ENCODE peak calls at places on chromosomes 4 and X, in nine cellular contexts. T is H4; J is HFFc6; X is DND-41; W is activated naive CD4-positive, alpha-beta T cell treated with anti-CD3 and anti-CD28 coated beads for 36 hours; F is M059J; E is SW480; I is cardiac fibroblast; K is activated CD4-positive, alpha-beta T cell treated with anti-CD3 and anti-CD28 coated beads, Interleukin-2, amount 10 ng/mL, durations not matched to agents 7 days and 5 days. B is an unnamed sample.

GRCh38 chrX:11438767-11439166 is 145.6 kb downstream of the AMELX start:
- DNase-seq in T (no peak), J (no peak), X (no peak), W (no peak), F (no peak), E (no peak), I (peak), K (no peak), B (no peak)

GRCh38 chrX:94831364-94831763 is 1157.4 kb downstream of the FAM133A start:
- DNase-seq in T (peak), J (no peak), X (no peak), W (no peak), F (peak), E (peak), I (peak), K (no peak), B (no peak)

GRCh38 chr4:47068986-47069385 is 37.6 kb downstream of the GABRB1 start:
- DNase-seq in T (peak), J (no peak), X (no peak), W (no peak), F (peak), E (no peak), I (peak), K (no peak), B (no peak)

GRCh38 chr4:102344955-102345794 is at the start of gene SLC39A8:
- DNase-seq in T (peak), J (peak), X (peak), W (peak), F (peak), E (peak), I (peak), K (peak), B (peak)

GRCh38 chrX:128897611-128898010 is 625.7 kb downstream of the SMARCA1 start:
- DNase-seq in T (no peak), J (no peak), X (no peak), W (no peak), F (no peak), E (no peak), I (no peak), K (no peak), B (no peak)

GRCh38 chrX:111244238-111244750 is 26.0 kb downstream of the CAPN6 start:
- DNase-seq in T (peak), J (no peak), X (no peak), W (no peak), F (peak), E (peak), I (peak), K (no peak), B (no peak)

GRCh38 chr4:104829761-104830160 is 316.9 kb upstream of the TET2 start:
- DNase-seq in T (no peak), J (no peak), X (no peak), W (no peak), F (no peak), E (no peak), I (no peak), K (no peak), B (no peak)

GRCh38 chr4:15667006-15667405 is 11.8 kb upstream of the FBXL5 start:
- DNase-seq in T (no peak), J (no peak), X (no peak), W (no peak), F (no peak), E (no peak), I (no peak), K (no peak), B (no peak)

GRCh38 chr4:176359590-176359989 is 39.8 kb downstream of the SPCS3 start:
- DNase-seq in T (no peak), J (peak), X (no peak), W (no peak), F (no peak), E (no peak), I (peak), K (no peak), B (no peak)

GRCh38 chr4:30264465-30264864 is 455.7 kb upstream of the PCDH7 start:
- DNase-seq in T (no peak), J (no peak), X (no peak), W (no peak), F (no peak), E (no peak), I (no peak), K (no peak), B (no peak)

GRCh38 chrX:16970977-16971376 is 24.5 kb downstream of the REPS2 start:
- DNase-seq in T (peak), J (no peak), X (no peak), W (no peak), F (peak), E (peak), I (peak), K (no peak), B (no peak)

GRCh38 chrX:107628662-107629532 is 587 bp downstream of the PRPS1 start:
- DNase-seq in T (peak), J (peak), X (peak), W (peak), F (peak), E (peak), I (peak), K (peak), B (peak)

GRCh38 chr4:101103381-101104142 is 243.8 kb downstream of the PPP3CA start:
- DNase-seq in T (no peak), J (no peak), X (peak), W (no peak), F (no peak), E (no peak), I (peak), K (no peak), B (no peak)

GRCh38 chrX:48475774-48476577 is at the start of gene FTSJ1:
- DNase-seq in T (peak), J (peak), X (peak), W (peak), F (peak), E (peak), I (peak), K (peak), B (peak)

GRCh38 chr4:185244763-185245162 is 35.4 kb downstream of the SNX25 start:
- DNase-seq in T (no peak), J (peak), X (no peak), W (no peak), F (peak), E (no peak), I (no peak), K (no peak), B (no peak)

GRCh38 chrX:7706032-7706431 is 136.9 kb upstream of the VCX start:
- DNase-seq in T (no peak), J (peak), X (no peak), W (no peak), F (no peak), E (no peak), I (peak), K (no peak), B (no peak)

GRCh38 chr4:7761720-7762119 is 177.9 kb downstream of the AFAP1 start:
- DNase-seq in T (peak), J (no peak), X (peak), W (peak), F (peak), E (peak), I (peak), K (peak), B (peak)

GRCh38 chr4:24278693-24279092 is 305.7 kb downstream of the DHX15 start:
- DNase-seq in T (no peak), J (no peak), X (no peak), W (no peak), F (peak), E (no peak), I (peak), K (no peak), B (no peak)

GRCh38 chrX:153565996-153566580 is 32.9 kb downstream of the CCNQ start:
- DNase-seq in T (no peak), J (no peak), X (no peak), W (no peak), F (no peak), E (no peak), I (no peak), K (no peak), B (no peak)

GRCh38 chrX:53374222-53374820 is 48.1 kb downstream of the SMC1A start:
- DNase-seq in T (no peak), J (no peak), X (no peak), W (no peak), F (peak), E (no peak), I (peak), K (no peak), B (no peak)

B was measured in CD4-positive, alpha-beta memory T cell.